ENCODE peak calls at places on chromosomes 4 and X, in four cellular contexts. One of them, this sample, is unnamed.

GRCh38 chr4:77092832-77093800 is 17.3 kb upstream of the CCNI start:
- DNase-seq in CD4-positive, alpha-beta T cell: no peak
- DNase-seq in NCI-H1092: no peak
- DNase-seq in right cardiac atrium: no peak
- DNase-seq in this sample: no peak

GRCh38 chrX:121161501-121161933 is 114.1 kb downstream of the GLUD2 start:
- DNase-seq in CD4-positive, alpha-beta T cell: no peak
- DNase-seq in NCI-H1092: no peak
- DNase-seq in right cardiac atrium: no peak
- DNase-seq in this sample: no peak

GRCh38 chr4:135838889-135839288 is 1637.3 kb upstream of the PABPC4L start:
- DNase-seq in CD4-positive, alpha-beta T cell: no peak
- DNase-seq in NCI-H1092: no peak
- DNase-seq in right cardiac atrium: no peak
- DNase-seq in this sample: no peak

GRCh38 chr4:4755306-4755705 is 104.2 kb upstream of the MSX1 start:
- DNase-seq in CD4-positive, alpha-beta T cell: no peak
- DNase-seq in NCI-H1092: no peak
- DNase-seq in right cardiac atrium: no peak
- DNase-seq in this sample: no peak

GRCh38 chrX:155086202-155086840 is 15.0 kb downstream of the BRCC3 start:
- DNase-seq in CD4-positive, alpha-beta T cell: peak; percentile 8
- DNase-seq in NCI-H1092: no peak
- DNase-seq in right cardiac atrium: peak; percentile 42
- DNase-seq in this sample: peak; percentile 44

GRCh38 chr4:51894246-51894645 is 51.3 kb downstream of the DCUN1D4 start:
- DNase-seq in CD4-positive, alpha-beta T cell: no peak
- DNase-seq in NCI-H1092: no peak
- DNase-seq in right cardiac atrium: no peak
- DNase-seq in this sample: no peak

GRCh38 chr4:176593943-176594342 is 198.8 kb downstream of the VEGFC start:
- DNase-seq in CD4-positive, alpha-beta T cell: no peak
- DNase-seq in NCI-H1092: no peak
- DNase-seq in right cardiac atrium: no peak
- DNase-seq in this sample: no peak

GRCh38 chrX:26373829-26374228 is 157.9 kb downstream of the MAGEB5 start:
- DNase-seq in CD4-positive, alpha-beta T cell: no peak
- DNase-seq in NCI-H1092: no peak
- DNase-seq in right cardiac atrium: no peak
- DNase-seq in this sample: no peak

GRCh38 chr4:2436301-2436700 is 17.5 kb downstream of the CFAP99 start:
- DNase-seq in CD4-positive, alpha-beta T cell: no peak
- DNase-seq in NCI-H1092: no peak
- DNase-seq in right cardiac atrium: no peak
- DNase-seq in this sample: peak; percentile 40

GRCh38 chrX:134377537-134377936 is 82.4 kb upstream of the HPRT1 start:
- DNase-seq in CD4-positive, alpha-beta T cell: no peak
- DNase-seq in NCI-H1092: no peak
- DNase-seq in right cardiac atrium: no peak
- DNase-seq in this sample: no peak

GRCh38 chr4:150579591-150580234 is 2.2 kb upstream of the MAB21L2 start:
- DNase-seq in CD4-positive, alpha-beta T cell: no peak
- DNase-seq in NCI-H1092: no peak
- DNase-seq in right cardiac atrium: peak; percentile 61
- DNase-seq in this sample: peak; percentile 39

GRCh38 chrX:100491174-100491573 is 81.1 kb upstream of the PCDH19 start:
- DNase-seq in CD4-positive, alpha-beta T cell: no peak
- DNase-seq in NCI-H1092: no peak
- DNase-seq in right cardiac atrium: no peak
- DNase-seq in this sample: no peak

GRCh38 chr4:3436798-3437581 is 4.8 kb upstream of the HGFAC start:
- DNase-seq in CD4-positive, alpha-beta T cell: no peak
- DNase-seq in NCI-H1092: no peak
- DNase-seq in right cardiac atrium: peak; percentile 56
- DNase-seq in this sample: peak; percentile 39

GRCh38 chr4:163263601-163264000 is 68.8 kb downstream of the NPY1R start:
- DNase-seq in CD4-positive, alpha-beta T cell: no peak
- DNase-seq in NCI-H1092: no peak
- DNase-seq in right cardiac atrium: no peak
- DNase-seq in this sample: no peak

GRCh38 chr4:70471897-70472296 is at the start of gene MUC7:
- DNase-seq in CD4-positive, alpha-beta T cell: no peak
- DNase-seq in NCI-H1092: no peak
- DNase-seq in right cardiac atrium: no peak
- DNase-seq in this sample: no peak

GRCh38 chr4:187286536-187286935 is 562.9 kb upstream of the FAT1 start:
- DNase-seq in CD4-positive, alpha-beta T cell: no peak
- DNase-seq in NCI-H1092: no peak
- DNase-seq in right cardiac atrium: no peak
- DNase-seq in this sample: no peak

GRCh38 chr4:20137176-20137575 is 114.5 kb upstream of the SLIT2 start:
- DNase-seq in CD4-positive, alpha-beta T cell: no peak
- DNase-seq in NCI-H1092: no peak
- DNase-seq in right cardiac atrium: no peak
- DNase-seq in this sample: no peak

GRCh38 chr4:173652283-173652931 is 122.4 kb upstream of the HAND2 start:
- DNase-seq in CD4-positive, alpha-beta T cell: no peak
- DNase-seq in NCI-H1092: no peak
- DNase-seq in right cardiac atrium: no peak
- DNase-seq in this sample: no peak

GRCh38 chr4:40750461-40751258 is 905 bp downstream of the NSUN7 start:
- DNase-seq in CD4-positive, alpha-beta T cell: no peak
- DNase-seq in NCI-H1092: no peak
- DNase-seq in right cardiac atrium: no peak
- DNase-seq in this sample: no peak

GRCh38 chr4:108446554-108446953 is 173.8 kb upstream of the RPL34 start:
- DNase-seq in CD4-positive, alpha-beta T cell: no peak
- DNase-seq in NCI-H1092: no peak
- DNase-seq in right cardiac atrium: no peak
- DNase-seq in this sample: no peak

GRCh38 chr4:38368612-38369011 is 295.4 kb upstream of the KLF3 start:
- DNase-seq in CD4-positive, alpha-beta T cell: no peak
- DNase-seq in NCI-H1092: no peak
- DNase-seq in right cardiac atrium: no peak
- DNase-seq in this sample: no peak